ENCODE peak calls at places on chromosomes 1 and 21, in six cellular contexts. R is thyroid gland; F is Ammon's horn; L is endodermal cell; K is neuronal stem cell; G is stimulated activated CD4-positive, alpha-beta T cell treated with anti-CD3 and anti-CD28 coated beads, Interleukin-2, amount 100 ng/mL, for 4 hours. C is an unnamed sample.

GRCh38 chr1:16976966-16977365 is 3.5 kb downstream of the MFAP2 start:
- DNase-seq in R (no peak), F (no peak), L (no peak), K (no peak), G (no peak), C (no peak)

GRCh38 chr1:184419734-184420161 is 32.9 kb downstream of the C1orf21 start:
- DNase-seq in R (no peak), F (no peak), L (no peak), K (no peak), G (no peak), C (no peak)

GRCh38 chr1:238664139-238664538 is 722.2 kb upstream of the CHRM3 start:
- DNase-seq in R (no peak), F (no peak), L (no peak), K (no peak), G (no peak), C (no peak)

GRCh38 chr1:110393691-110394564 is 3.1 kb upstream of the SLC16A4 start:
- DNase-seq in R (no peak), F (no peak), L (no peak), K (no peak), G (no peak), C (no peak)

GRCh38 chr21:14773777-14774345 is 227.7 kb upstream of the SAMSN1 start:
- DNase-seq in R (peak; percentile 15), F (peak; percentile 34), L (peak; percentile 88), K (peak; percentile 23), G (peak; percentile 40), C (peak; percentile 25)

GRCh38 chr21:45283611-45284455 is 3.9 kb downstream of the POFUT2 start:
- DNase-seq in R (no peak), F (no peak), L (peak; percentile 38), K (no peak), G (no peak), C (no peak)

GRCh38 chr21:26471116-26471505 is 102.0 kb downstream of the CYYR1 start:
- DNase-seq in R (no peak), F (peak; percentile 72), L (no peak), K (no peak), G (no peak), C (no peak)

GRCh38 chr21:44291078-44291935 is 5.6 kb downstream of the AIRE start:
- DNase-seq in R (no peak), F (no peak), L (no peak), K (no peak), G (no peak), C (no peak)

GRCh38 chr21:45468051-45468970 is 63.3 kb downstream of the COL18A1 start:
- DNase-seq in R (no peak), F (no peak), L (no peak), K (no peak), G (no peak), C (no peak)

GRCh38 chr21:23016617-23017016 is 2018.4 kb downstream of the NCAM2 start:
- DNase-seq in R (no peak), F (peak; percentile 22), L (peak; percentile 72), K (no peak), G (no peak), C (no peak)

GRCh38 chr1:204453141-204453772 is 41.3 kb downstream of the PIK3C2B start:
- DNase-seq in R (no peak), F (no peak), L (peak; percentile 63), K (no peak), G (peak; percentile 78), C (no peak)

GRCh38 chr1:193406901-193407300 is 220.5 kb upstream of the B3GALT2 start:
- DNase-seq in R (peak; percentile 6), F (peak; percentile 53), L (no peak), K (peak; percentile 6), G (no peak), C (no peak)

GRCh38 chr1:36464605-36465393 is 615 bp upstream of the MRPS15 start:
- DNase-seq in R (no peak), F (no peak), L (no peak), K (no peak), G (no peak), C (no peak)

GRCh38 chr1:161966076-161966475 is 57.6 kb downstream of the OLFML2B start:
- DNase-seq in R (no peak), F (no peak), L (peak; percentile 26), K (no peak), G (no peak), C (no peak)

GRCh38 chr1:150981805-150982712 is at the start of gene ANXA9:
- DNase-seq in R (peak; percentile 83), F (no peak), L (peak; percentile 69), K (no peak), G (no peak), C (no peak)

GRCh38 chr1:244196890-244197289 is 145.8 kb downstream of the ZBTB18 start:
- DNase-seq in R (no peak), F (no peak), L (no peak), K (no peak), G (no peak), C (no peak)

GRCh38 chr1:234915923-234916675 is 212.5 kb downstream of the TOMM20 start:
- DNase-seq in R (no peak), F (no peak), L (no peak), K (no peak), G (no peak), C (no peak)

GRCh38 chr1:27528701-27529637 is 39.0 kb upstream of the WASF2 start:
- DNase-seq in R (peak; percentile 95), F (peak; percentile 85), L (peak; percentile 76), K (no peak), G (no peak), C (no peak)

GRCh38 chr1:209086486-209087192 is 496.9 kb upstream of the CAMK1G start:
- DNase-seq in R (peak; percentile 20), F (no peak), L (no peak), K (no peak), G (no peak), C (no peak)

GRCh38 chr1:192553741-192554140 is 21.8 kb upstream of the RGS1 start:
- DNase-seq in R (no peak), F (no peak), L (no peak), K (no peak), G (no peak), C (no peak)

GRCh38 chr1:117416546-117417117 is 49.4 kb downstream of the MAN1A2 start:
- DNase-seq in R (no peak), F (no peak), L (peak; percentile 48), K (no peak), G (no peak), C (peak; percentile 33)

GRCh38 chr1:166040635-166041034 is 126.2 kb downstream of the FAM78B start:
- DNase-seq in R (no peak), F (no peak), L (peak; percentile 39), K (peak; percentile 1), G (no peak), C (no peak)

GRCh38 chr1:119676571-119677206 is 28.6 kb upstream of the ZNF697 start:
- DNase-seq in R (no peak), F (no peak), L (no peak), K (no peak), G (no peak), C (no peak)

GRCh38 chr1:106768501-106768900 is 288.0 kb upstream of the PRMT6 start:
- DNase-seq in R (no peak), F (no peak), L (no peak), K (no peak), G (no peak), C (no peak)

GRCh38 chr1:6353948-6354658 is 39.5 kb downstream of the ACOT7 start:
- DNase-seq in R (no peak), F (no peak), L (no peak), K (no peak), G (no peak), C (no peak)

GRCh38 chr1:35442737-35443136 is 114.5 kb downstream of the KIAA0319L start:
- DNase-seq in R (peak; percentile 29), F (peak; percentile 25), L (no peak), K (no peak), G (no peak), C (no peak)

GRCh38 chr1:46418976-46419375 is 24.9 kb downstream of the FAAH start:
- DNase-seq in R (no peak), F (no peak), L (no peak), K (no peak), G (no peak), C (no peak)

GRCh38 chr1:43348343-43348808 is 10.4 kb upstream of the CDC20 start:
- DNase-seq in R (no peak), F (no peak), L (no peak), K (no peak), G (no peak), C (no peak)

GRCh38 chr1:8281843-8282509 is 35.9 kb upstream of the SLC45A1 start:
- DNase-seq in R (no peak), F (peak; percentile 67), L (no peak), K (no peak), G (no peak), C (no peak)

GRCh38 chr1:7454895-7455784 is 316.0 kb upstream of the VAMP3 start:
- DNase-seq in R (peak; percentile 91), F (peak; percentile 21), L (no peak), K (no peak), G (no peak), C (no peak)

GRCh38 chr21:34690793-34691175 is 22.0 kb downstream of the CLIC6 start:
- DNase-seq in R (no peak), F (no peak), L (no peak), K (no peak), G (no peak), C (no peak)

GRCh38 chr1:27157194-27157593 is 2.3 kb upstream of the SLC9A1 start:
- DNase-seq in R (no peak), F (no peak), L (no peak), K (no peak), G (no peak), C (no peak)

GRCh38 chr1:247833601-247834000 is 8.1 kb downstream of the OR11L1 start:
- DNase-seq in R (no peak), F (no peak), L (no peak), K (no peak), G (no peak), C (no peak)

GRCh38 chr1:228045871-228046270 is 36.6 kb upstream of the ARF1 start:
- DNase-seq in R (no peak), F (no peak), L (peak; percentile 45), K (no peak), G (no peak), C (no peak)

GRCh38 chr1:111199881-111200801 is at the start of gene DENND2D:
- DNase-seq in R (peak; percentile 54), F (peak; percentile 72), L (no peak), K (no peak), G (peak; percentile 50), C (no peak)

GRCh38 chr1:1255627-1256026 is 9.1 kb upstream of the C1QTNF12 start:
- DNase-seq in R (no peak), F (no peak), L (no peak), K (no peak), G (no peak), C (no peak)

GRCh38 chr1:76433528-76433927 is 359.0 kb downstream of the ST6GALNAC3 start:
- DNase-seq in R (no peak), F (no peak), L (no peak), K (no peak), G (no peak), C (no peak)